ENCODE peak calls at places on chromosomes 12 and 14, in four cellular contexts. U is K562, F is WTC11, X is H1. J is an unnamed sample.

GRCh38 chr12:109111775-109112491 is 4.5 kb upstream of the ACACB start:
- DNase-seq in F (peak), X (peak), U (peak), J (peak)

GRCh38 chr12:122917508-122918227 is 21.7 kb upstream of the VPS37B start:
- DNase-seq in F (no peak), X (no peak), U (peak), J (no peak)

GRCh38 chr12:48572326-48572725 is 2.5 kb upstream of the LALBA start:
- DNase-seq in U (no peak), F (no peak), X (no peak), J (no peak)

GRCh38 chr14:88667555-88668273 is 104.9 kb downstream of the ZC3H14 start:
- DNase-seq in U (peak), F (peak), X (peak), J (peak)

GRCh38 chr12:104573-105081 is 38.1 kb downstream of the IQSEC3 start:
- DNase-seq in U (no peak), X (peak), F (peak), J (no peak)

GRCh38 chr12:6323995-6324711 is 13.7 kb downstream of the PLEKHG6 start:
- DNase-seq in U (no peak), F (no peak), X (no peak), J (no peak)

GRCh38 chr12:82473111-82473754 is 114.9 kb downstream of the METTL25 start:
- DNase-seq in F (no peak), U (no peak), X (no peak), J (no peak)

GRCh38 chr14:81341405-81342180 is 58.5 kb downstream of the STON2 start:
- DNase-seq in X (no peak), U (no peak), F (no peak), J (no peak)

GRCh38 chr12:102364709-102365108 is 115.7 kb downstream of the IGF1 start:
- DNase-seq in U (no peak), F (no peak), X (no peak), J (no peak)

GRCh38 chr14:94663965-94664704 is 51.9 kb downstream of the SERPINA3 start:
- DNase-seq in F (no peak), U (no peak), X (no peak), J (no peak)

GRCh38 chr12:65355461-65355860 is 77.0 kb downstream of the MSRB3 start:
- DNase-seq in X (no peak), U (no peak), F (no peak), J (no peak)

GRCh38 chr12:1815814-1816729 is 4.3 kb upstream of the LRTM2 start:
- DNase-seq in F (no peak), X (no peak), U (no peak), J (peak)

GRCh38 chr12:50841654-50842531 is 833 bp upstream of the TMPRSS12 start:
- DNase-seq in U (no peak), F (no peak), X (no peak), J (no peak)

GRCh38 chr12:72829838-72830237 is 557.7 kb downstream of the TRHDE start:
- DNase-seq in F (no peak), X (no peak), U (no peak), J (no peak)

GRCh38 chr12:12384601-12385321 is 27.9 kb downstream of the BORCS5 start:
- DNase-seq in X (no peak), F (peak), U (peak), J (peak)

GRCh38 chr14:80212025-80212402 is 710 bp upstream of the DIO2 start:
- DNase-seq in U (no peak), X (no peak), F (no peak), J (no peak)

GRCh38 chr14:72023128-72024042 is 91.2 kb downstream of the RGS6 start:
- DNase-seq in X (no peak), U (no peak), F (no peak), J (no peak)

GRCh38 chr12:83432176-83432719 is 745.5 kb downstream of the TMTC2 start:
- DNase-seq in U (no peak), X (no peak), F (peak), J (no peak)

DNA sequence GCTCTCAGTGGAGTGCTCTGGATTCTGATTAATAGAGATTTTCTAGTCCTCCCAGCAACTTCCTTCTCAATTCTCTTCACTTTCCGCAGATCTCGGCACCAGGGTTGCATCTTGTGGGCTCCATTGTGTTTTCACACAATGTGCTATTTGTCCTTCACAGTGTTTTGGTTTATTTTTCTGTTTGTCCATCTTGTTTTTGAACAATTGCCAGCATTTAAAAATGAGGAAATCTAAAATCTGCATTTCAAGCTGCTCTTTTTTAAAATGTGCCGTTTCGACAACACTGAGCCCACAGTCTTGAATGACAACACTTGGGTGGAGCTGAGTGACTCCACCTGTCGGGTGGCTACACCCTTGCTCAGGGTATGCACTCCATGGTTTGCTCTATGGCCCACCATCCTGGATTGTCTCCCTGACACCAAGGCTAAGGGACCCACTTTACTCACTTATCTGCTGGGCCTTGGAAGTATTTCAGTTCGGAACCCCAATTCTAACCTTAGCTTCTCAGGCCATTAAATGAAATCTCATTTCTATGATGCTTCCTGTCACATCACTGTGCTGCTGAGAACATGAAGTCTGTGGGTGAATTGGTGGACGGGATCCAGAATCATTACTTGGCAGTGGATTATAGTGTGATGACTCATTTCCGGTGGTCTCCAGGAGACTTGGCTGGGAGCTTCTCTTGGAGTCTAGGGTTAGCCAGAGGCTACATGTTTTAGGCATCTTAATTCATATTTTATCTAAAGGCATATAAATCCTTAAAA is 3.4 kb upstream of the MYRFL start:
- DNase-seq in X (no peak), U (peak), F (no peak), J (no peak)
- TF ChIP-seq TEAD4 in X (no peak), U (no peak), F (no peak), J (no peak)

DNA sequence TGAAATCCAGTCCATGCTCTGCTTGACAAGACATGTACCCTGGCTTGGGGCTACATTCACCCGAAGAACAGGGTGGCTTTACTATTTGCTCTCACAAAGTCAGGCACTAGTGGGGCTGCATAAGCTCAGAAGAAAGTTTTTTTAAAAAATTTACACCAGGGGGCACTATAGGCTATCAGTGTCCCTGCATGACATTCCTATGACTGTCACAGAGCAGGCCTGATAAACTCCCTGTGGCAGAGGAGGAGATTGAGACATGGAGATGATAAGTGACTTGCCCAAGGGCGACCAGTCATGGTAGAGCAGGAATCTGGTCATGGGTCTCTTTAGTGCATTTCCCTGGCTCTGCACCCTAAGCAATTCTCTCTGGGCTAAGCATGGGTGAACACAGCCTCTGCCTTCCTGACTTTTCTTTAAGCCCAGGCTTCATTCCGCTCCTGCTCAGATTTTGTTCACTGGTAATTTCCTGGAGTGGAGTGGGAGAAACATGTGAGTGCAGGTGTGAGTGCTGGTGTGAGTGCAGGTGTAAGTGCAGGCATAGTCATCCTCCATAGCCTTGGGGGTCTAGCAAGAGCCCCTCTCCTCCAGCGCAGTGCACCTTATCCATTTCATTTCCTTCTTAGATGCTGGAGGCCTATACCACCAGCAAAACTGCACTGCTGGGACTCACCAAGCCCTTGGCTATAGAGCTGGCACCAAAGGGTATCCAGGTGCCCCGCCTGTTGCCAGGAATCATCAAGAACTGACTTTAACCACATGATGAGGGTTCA is 91.6 kb downstream of the DHRS2 start:
- DNase-seq in U (peak), F (no peak), X (no peak), J (peak)
- TF ChIP-seq TEAD4 in U (no peak), F (no peak), X (no peak), J (no peak)

GRCh38 chr12:77943466-77943865 is 112.8 kb downstream of the NAV3 start:
- DNase-seq in X (no peak), F (no peak), U (no peak), J (no peak)
- TF ChIP-seq TEAD4 in X (no peak), F (no peak), U (no peak), J (no peak)

DNA sequence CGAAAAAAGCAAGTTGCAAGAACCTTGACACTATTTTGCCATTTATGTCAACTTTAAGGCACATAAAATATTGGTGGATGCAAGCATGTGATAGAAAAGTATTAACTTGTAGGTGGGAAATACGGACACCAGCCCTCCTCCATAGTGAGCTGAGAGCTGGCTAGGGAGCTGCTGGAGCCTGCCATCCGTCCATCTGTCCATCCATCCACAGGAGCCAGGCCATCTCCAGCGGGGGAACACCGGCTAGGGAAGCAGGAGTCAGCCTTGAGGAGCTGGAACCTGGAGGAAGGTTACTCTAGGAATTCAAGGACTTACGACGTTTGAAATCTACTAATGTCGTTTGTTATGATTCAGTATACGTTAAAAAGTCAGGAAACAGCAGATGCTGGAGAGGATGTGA is 120.7 kb upstream of the C14orf180 start:
- DNase-seq in X (peak), U (no peak), F (no peak), J (no peak)
- TF ChIP-seq TEAD4 in X (no peak), U (no peak), F (no peak), J (no peak)

GRCh38 chr14:105173145-105173544 is 4.6 kb upstream of the JAG2 start:
- DNase-seq in U (no peak), X (no peak), F (no peak), J (no peak)

GRCh38 chr14:105172476-105172875 is 3.9 kb upstream of the JAG2 start:
- DNase-seq in X (no peak), U (no peak), F (no peak), J (no peak)

GRCh38 chr14:105176513-105176912 is 4.6 kb downstream of the NUDT14 start:
- DNase-seq in F (no peak), X (no peak), U (no peak), J (no peak)

GRCh38 chr14:105177082-105177481 is 4.0 kb downstream of the NUDT14 start:
- DNase-seq in X (no peak), U (no peak), F (no peak), J (no peak)

DNA sequence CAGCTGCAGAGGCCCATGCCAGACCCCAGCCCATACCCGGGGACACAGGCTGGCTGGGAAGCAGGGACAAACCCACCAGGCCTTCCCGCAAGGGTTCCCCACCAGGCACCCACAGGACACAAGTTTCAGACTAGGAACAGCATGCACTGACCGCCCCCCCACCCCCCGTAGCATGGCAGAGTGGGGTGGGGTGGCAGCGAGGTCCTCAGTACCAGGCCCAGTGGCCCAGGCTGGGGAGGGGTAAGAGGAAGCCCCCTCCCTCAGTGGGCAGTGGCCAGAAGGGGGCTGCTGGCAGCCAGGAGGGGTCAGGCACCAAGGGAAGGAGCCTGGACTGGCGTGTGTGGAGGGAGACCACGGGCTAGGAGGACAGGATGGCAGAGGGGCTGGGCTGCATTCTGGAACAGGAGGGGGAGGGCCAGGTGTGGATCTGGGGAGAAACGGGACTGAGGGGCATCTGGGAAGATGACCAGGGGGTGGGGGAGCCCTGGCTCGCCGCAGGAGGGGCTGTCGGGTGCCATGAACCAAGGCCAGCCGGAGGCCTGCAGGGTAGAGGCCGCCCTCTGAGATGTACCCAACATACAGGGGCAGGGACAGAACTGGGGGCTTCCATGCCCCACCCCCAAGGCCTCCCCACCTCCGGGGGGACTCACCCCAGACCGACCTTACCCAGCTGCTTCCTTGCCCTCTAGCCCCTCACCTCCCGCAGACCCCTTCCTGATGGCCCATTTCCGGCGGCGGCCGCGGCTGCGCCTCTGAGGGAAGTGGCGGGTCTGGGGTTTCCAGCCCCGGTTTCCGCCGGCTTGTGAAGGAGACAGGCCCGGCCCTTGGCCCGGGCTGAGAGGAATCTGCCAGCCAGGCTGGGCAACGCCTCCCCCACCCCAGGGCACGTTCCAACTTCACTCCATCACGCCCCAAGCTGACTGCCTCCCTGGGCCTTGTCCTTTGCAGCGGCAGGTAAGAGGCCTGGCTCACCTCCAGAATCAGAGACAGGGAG is 5.6 kb upstream of the JAG2 start:
- DNase-seq in F (no peak), X (no peak), U (no peak), J (no peak)
- TF ChIP-seq TEAD4 in F (no peak), X (no peak), U (no peak), J (no peak)

GRCh38 chr14:60771117-60771516 is 36.6 kb downstream of the MNAT1 start:
- DNase-seq in U (no peak), X (no peak), F (no peak), J (no peak)

GRCh38 chr14:60773558-60773957 is 39.0 kb downstream of the MNAT1 start:
- DNase-seq in X (no peak), U (no peak), F (no peak), J (no peak)

GRCh38 chr14:60777856-60778578 is 43.5 kb downstream of the MNAT1 start:
- DNase-seq in F (no peak), X (no peak), U (no peak), J (no peak)

DNA sequence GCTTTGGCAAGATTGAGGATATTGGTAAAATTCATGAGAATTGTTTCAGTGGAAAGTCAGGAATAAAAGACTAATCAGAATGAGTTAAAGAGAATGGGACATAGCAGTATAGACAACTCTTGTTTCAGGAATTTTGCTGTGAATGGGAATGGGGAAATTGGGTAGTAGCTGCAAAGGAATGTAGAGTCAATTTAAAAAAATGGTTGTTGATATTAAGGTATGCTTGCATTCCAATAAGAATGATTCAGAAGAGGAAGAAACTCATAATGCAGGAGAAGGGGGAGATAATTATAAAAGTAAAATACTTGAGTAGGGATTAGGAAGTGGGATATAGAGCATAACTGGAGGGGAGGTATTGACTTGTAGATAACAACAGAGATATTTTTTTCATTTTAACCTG is 40.7 kb downstream of the MNAT1 start:
- DNase-seq in U (no peak), F (no peak), X (no peak), J (no peak)
- TF ChIP-seq TEAD4 in U (no peak), F (no peak), X (no peak), J (peak)

DNA sequence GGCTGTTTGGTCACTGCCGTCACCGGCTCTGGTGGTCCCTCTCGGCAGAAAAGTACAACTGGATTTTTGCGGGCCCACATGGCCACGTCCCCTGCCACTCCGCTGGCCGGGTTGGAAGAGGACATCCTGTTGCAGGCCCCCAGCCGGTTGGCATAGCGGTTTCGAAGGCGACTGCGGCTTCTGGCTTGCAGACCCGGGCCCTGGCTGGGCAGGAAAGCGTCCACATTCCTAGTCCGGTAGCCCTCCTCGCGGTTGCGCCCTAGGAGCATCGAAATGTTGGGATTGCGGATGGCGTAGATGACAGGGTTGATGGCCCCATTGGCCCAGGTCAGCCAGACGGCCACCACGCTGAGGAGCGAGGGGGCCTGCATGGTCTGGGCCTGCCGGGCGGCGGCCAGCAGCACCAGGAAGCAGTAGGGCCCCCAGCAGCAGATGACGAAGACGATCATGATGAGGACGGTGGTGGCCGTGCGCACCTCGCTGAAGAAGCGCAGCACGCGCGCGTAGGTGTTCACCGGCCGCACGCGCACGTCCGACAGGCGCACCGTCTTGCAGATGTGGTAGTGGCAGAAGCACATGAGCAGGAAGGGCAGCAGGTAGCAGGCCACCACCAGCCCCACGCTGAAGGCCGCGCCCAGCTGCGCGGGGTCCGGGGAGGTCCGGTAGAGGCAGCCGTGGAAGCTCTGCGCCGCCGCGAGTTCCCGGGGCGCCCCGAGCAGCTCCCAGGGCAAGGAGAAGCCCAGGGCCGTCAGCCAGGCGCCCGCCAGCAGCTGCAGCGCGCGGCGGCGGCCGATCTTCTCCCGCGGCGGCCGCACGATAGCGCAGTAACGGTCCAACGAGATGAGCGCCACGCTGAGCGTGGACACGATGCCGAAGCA is 1.2 kb downstream of the GPR135 start:
- DNase-seq in U (no peak), F (peak), X (peak), J (peak)
- TF ChIP-seq TEAD4 in U (no peak), F (no peak), X (peak), J (no peak)

J was measured in SK-N-SH.